ENCODE peak calls at places on chromosome 6, in four cellular contexts. G is H1, C is K562, N is GM12878. Y is an unnamed sample.

GRCh38 chr6:152273002-152273401 is 364.2 kb downstream of the SYNE1 start:
- DNase-seq in G (no peak), C (no peak), N (no peak), Y (no peak)

GRCh38 chr6:124870611-124871201 is 91.5 kb upstream of the RNF217 start:
- DNase-seq in G (no peak), C (no peak), N (no peak), Y (peak)

GRCh38 chr6:8858854-8859257 is 423.5 kb upstream of the SLC35B3 start:
- DNase-seq in G (no peak), C (no peak), N (no peak), Y (no peak)

GRCh38 chr6:78810698-78811097 is 56.7 kb upstream of the IRAK1BP1 start:
- DNase-seq in G (no peak), C (no peak), N (no peak), Y (no peak)

GRCh38 chr6:151112130-151112529 is 127.6 kb upstream of the AKAP12 start:
- DNase-seq in G (no peak), C (no peak), N (no peak), Y (no peak)

GRCh38 chr6:87586371-87587077 is 3.3 kb downstream of the RARS2 start:
- DNase-seq in G (no peak), C (no peak), N (no peak), Y (no peak)

GRCh38 chr6:42279144-42279781 is 61.6 kb upstream of the MRPS10 start:
- DNase-seq in G (no peak), C (no peak), N (no peak), Y (no peak)

GRCh38 chr6:30259140-30260035 is 46.2 kb upstream of the TRIM26 start:
- DNase-seq in G (peak), C (no peak), N (peak), Y (peak)

GRCh38 chr6:2790588-2790987 is 25.4 kb downstream of the WRNIP1 start:
- DNase-seq in G (no peak), C (no peak), N (no peak), Y (no peak)

GRCh38 chr6:72616406-72617015 is 5.4 kb upstream of the KCNQ5 start:
- DNase-seq in G (no peak), C (no peak), N (no peak), Y (no peak)

GRCh38 chr6:3457710-3458605 is 1.1 kb upstream of the SLC22A23 start:
- DNase-seq in G (no peak), C (no peak), N (no peak), Y (peak)

GRCh38 chr6:27126046-27126814 is 121.3 kb upstream of the PRSS16 start:
- DNase-seq in G (no peak), C (no peak), N (no peak), Y (no peak)

GRCh38 chr6:143264996-143265734 is 185.3 kb downstream of the ADAT2 start:
- DNase-seq in G (no peak), C (no peak), N (no peak), Y (no peak)

GRCh38 chr6:169341065-169341464 is 87.4 kb upstream of the THBS2 start:
- DNase-seq in G (no peak), C (no peak), N (no peak), Y (no peak)

GRCh38 chr6:136526937-136527336 is 23.3 kb downstream of the MAP7 start:
- DNase-seq in G (no peak), C (no peak), N (no peak), Y (no peak)

GRCh38 chr6:136822379-136823127 is at the start of gene PEX7:
- DNase-seq in G (peak), C (peak), N (peak), Y (peak)

GRCh38 chr6:125258651-125259353 is 43.0 kb downstream of the HDDC2 start:
- DNase-seq in G (no peak), C (no peak), N (peak), Y (no peak)

GRCh38 chr6:11080296-11080695 is 13.3 kb upstream of the SMIM13 start:
- DNase-seq in G (no peak), C (no peak), N (no peak), Y (no peak)

GRCh38 chr6:76818451-76818850 is 644.8 kb downstream of the HTR1B start:
- DNase-seq in G (no peak), C (no peak), N (no peak), Y (no peak)

GRCh38 chr6:20877008-20877937 is 343.0 kb downstream of the CDKAL1 start:
- DNase-seq in G (no peak), C (no peak), N (peak), Y (peak)

GRCh38 chr6:4162345-4162744 is 27.0 kb upstream of the ECI2 start:
- DNase-seq in G (no peak), C (peak), N (no peak), Y (no peak)

GRCh38 chr6:11218827-11219826 is 13.3 kb downstream of the NEDD9 start:
- DNase-seq in G (no peak), C (no peak), N (no peak), Y (no peak)

GRCh38 chr6:69162811-69163210 is 527.7 kb downstream of the ADGRB3 start:
- DNase-seq in G (no peak), C (no peak), N (no peak), Y (no peak)

GRCh38 chr6:110329729-110330436 is 28.3 kb downstream of the METTL24 start:
- DNase-seq in G (no peak), C (no peak), N (no peak), Y (no peak)

GRCh38 chr6:117496383-117496990 is 14.0 kb downstream of the DCBLD1 start:
- DNase-seq in G (no peak), C (no peak), N (no peak), Y (no peak)

GRCh38 chr6:157075549-157076426 is 247.5 kb downstream of the TMEM242 start:
- DNase-seq in G (no peak), C (no peak), N (peak), Y (peak)

GRCh38 chr6:3296537-3297453 is 38.0 kb downstream of the PSMG4 start:
- DNase-seq in G (no peak), C (no peak), N (no peak), Y (no peak)

GRCh38 chr6:111642463-111643158 is 36.9 kb upstream of the TRAF3IP2 start:
- DNase-seq in G (peak), C (no peak), N (peak), Y (peak)

GRCh38 chr6:118965843-118966242 is 30.9 kb upstream of the MCM9 start:
- DNase-seq in G (no peak), C (no peak), N (no peak), Y (no peak)

GRCh38 chr6:35090734-35091133 is 50.4 kb downstream of the TCP11 start:
- DNase-seq in G (no peak), C (no peak), N (no peak), Y (no peak)

GRCh38 chr6:70398783-70399730 is 14.3 kb upstream of the FAM135A start:
- DNase-seq in G (no peak), C (peak), N (no peak), Y (peak)

GRCh38 chr6:1619666-1620503 is 10.2 kb downstream of the FOXC1 start:
- DNase-seq in G (no peak), C (no peak), N (no peak), Y (no peak)
- TF ChIP-seq ATF3 in G (no peak), C (no peak), N (no peak), Y (no peak)

DNA sequence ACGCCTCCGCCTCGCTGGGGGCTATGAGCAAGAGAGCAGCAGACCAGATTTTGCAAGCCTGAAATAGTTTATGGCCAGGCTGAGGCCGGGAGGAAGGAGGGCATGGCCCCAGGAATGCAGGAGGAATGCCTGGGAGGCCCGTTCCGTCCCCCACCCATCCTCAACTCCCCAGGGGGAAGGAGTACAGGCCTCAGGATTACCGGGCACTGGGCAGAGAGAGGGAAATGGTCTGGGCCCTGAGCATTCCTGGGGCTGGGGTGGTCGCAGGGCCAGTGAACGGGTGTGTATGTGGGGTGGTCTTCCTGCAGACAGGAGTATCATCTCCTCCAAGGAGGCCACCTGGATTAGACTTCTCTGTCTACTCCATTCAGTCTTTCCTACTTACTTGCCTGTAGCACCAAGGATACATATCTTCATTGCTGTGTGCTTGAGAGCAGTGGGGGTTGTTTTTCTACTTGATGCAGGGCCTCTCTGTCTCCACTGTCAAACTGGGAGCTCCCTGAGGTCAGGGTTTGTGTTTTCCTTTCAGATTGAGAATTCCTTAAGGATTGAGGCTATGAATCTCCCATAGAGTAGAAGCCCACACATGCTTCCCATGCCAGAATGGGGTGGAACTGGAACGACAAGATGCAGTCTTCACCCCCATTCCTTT is 81.3 kb downstream of the VEGFA start:
- DNase-seq in G (no peak), C (no peak), N (no peak), Y (no peak)
- TF ChIP-seq ZNF274 in G (no peak), C (no peak), N (no peak), Y (no peak)

GRCh38 chr6:154165488-154165887 is 126.4 kb downstream of the OPRM1 start:
- DNase-seq in G (no peak), C (no peak), N (no peak), Y (no peak)

GRCh38 chr6:154161689-154162088 is 122.6 kb downstream of the OPRM1 start:
- DNase-seq in G (no peak), C (no peak), N (peak), Y (no peak)

GRCh38 chr6:154167163-154167562 is 128.1 kb downstream of the OPRM1 start:
- DNase-seq in G (no peak), C (no peak), N (no peak), Y (no peak)

GRCh38 chr6:154166140-154166539 is 127.1 kb downstream of the OPRM1 start:
- DNase-seq in G (no peak), C (no peak), N (no peak), Y (no peak)

GRCh38 chr6:154164397-154164796 is 125.4 kb downstream of the OPRM1 start:
- DNase-seq in G (no peak), C (no peak), N (no peak), Y (no peak)
- TF ChIP-seq EGR1 in G (no peak), C (no peak), N (no peak), Y (no peak)

GRCh38 chr6:81890846-81891245 is 138.4 kb upstream of the TENT5A start:
- DNase-seq in G (no peak), C (no peak), N (no peak), Y (no peak)
- TF ChIP-seq ATF3 in G (no peak), C (no peak), N (no peak), Y (no peak)

GRCh38 chr6:291697-292505 is at the start of gene DUSP22:
- DNase-seq in G (no peak), C (peak), N (peak), Y (peak)
- TF ChIP-seq ZNF274 in G (no peak), C (no peak), N (no peak), Y (no peak)

DNA sequence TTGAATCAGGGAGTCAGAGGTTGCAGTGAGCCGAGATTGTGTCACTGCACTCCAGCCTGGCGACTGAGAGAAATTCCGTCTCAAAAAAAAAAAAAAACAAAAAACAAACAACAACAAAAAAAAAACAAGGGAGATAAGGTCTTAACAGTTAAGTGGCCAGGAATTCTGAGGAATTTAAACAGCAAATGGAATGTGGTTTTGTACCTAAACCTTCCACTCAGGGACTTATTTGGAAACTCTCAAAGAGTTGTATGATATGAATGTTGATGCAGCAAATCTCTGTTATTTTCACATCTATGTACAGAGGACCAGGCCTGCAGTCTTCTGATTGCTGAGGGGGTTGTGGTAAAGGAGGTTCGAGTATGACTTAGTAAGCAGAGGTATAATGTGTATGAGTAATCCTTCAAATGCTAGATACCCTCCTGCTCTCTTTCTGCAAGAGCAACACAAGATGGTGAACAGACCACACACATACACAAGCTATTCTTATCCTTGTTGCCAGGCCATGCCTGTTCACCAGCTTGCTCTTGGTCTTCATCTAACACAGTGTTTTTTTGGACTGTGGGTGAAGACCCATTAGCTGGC is 174.9 kb upstream of the SCGN start:
- DNase-seq in G (no peak), C (no peak), N (no peak), Y (no peak)
- TF ChIP-seq EGR1 in G (no peak), C (no peak), N (no peak), Y (no peak)

GRCh38 chr6:165573671-165574070 is 89.4 kb downstream of the PDE10A start:
- DNase-seq in G (no peak), C (no peak), N (no peak), Y (peak)
- TF ChIP-seq ATF3 in G (no peak), C (no peak), N (no peak), Y (no peak)